ENCODE peak calls at places on chromosomes 11 and 22, in four cellular contexts. Z, A, O and G are unnamed samples.

GRCh38 chr22:24495365-24495675 is 188 bp downstream of the UPB1 start:
- DNase-seq in Z (no peak), A (no peak), O (no peak), G (no peak)

GRCh38 chr11:125517116-125517804 is 21.2 kb upstream of the FEZ1 start:
- DNase-seq in Z (peak; percentile 59), A (peak; percentile 46), O (peak; percentile 33), G (peak; percentile 32)

GRCh38 chr11:73249304-73249703 is 22.8 kb upstream of the P2RY6 start:
- DNase-seq in Z (no peak), A (no peak), O (no peak), G (no peak)

GRCh38 chr11:12388171-12388570 is 10.8 kb downstream of the PARVA start:
- DNase-seq in Z (no peak), A (no peak), O (no peak), G (no peak)

GRCh38 chr22:27075028-27075678 is 417.8 kb downstream of the MIAT start:
- DNase-seq in Z (no peak), A (no peak), O (no peak), G (no peak)

GRCh38 chr22:20011123-20011992 is 5.3 kb downstream of the ARVCF start:
- DNase-seq in Z (no peak), A (no peak), O (no peak), G (peak; percentile 70)

GRCh38 chr22:24178502-24179440 is 2.5 kb upstream of the SUSD2 start:
- DNase-seq in Z (no peak), A (no peak), O (no peak), G (peak; percentile 91)

GRCh38 chr22:28012811-28013460 is 93.9 kb upstream of the PITPNB start:
- DNase-seq in Z (no peak), A (no peak), O (no peak), G (peak; percentile 65)

GRCh38 chr11:82867495-82868082 is 32.6 kb downstream of the PRCP start:
- DNase-seq in Z (peak; percentile 65), A (peak; percentile 60), O (peak; percentile 66), G (peak; percentile 39)

GRCh38 chr11:48184452-48184851 is 32.2 kb upstream of the OR4B1 start:
- DNase-seq in Z (no peak), A (no peak), O (no peak), G (no peak)

GRCh38 chr11:64990222-64990918 is 6.4 kb downstream of the BATF2 start:
- DNase-seq in Z (no peak), A (no peak), O (no peak), G (no peak)

GRCh38 chr11:13962562-13963168 is at the start of gene SPON1:
- DNase-seq in Z (peak; percentile 33), A (peak; percentile 12), O (peak; percentile 33), G (no peak)

GRCh38 chr11:6258571-6258998 is 1.1 kb upstream of the CCKBR start:
- DNase-seq in Z (no peak), A (no peak), O (no peak), G (no peak)

GRCh38 chr11:94731921-94732601 is 36.1 kb upstream of the AMOTL1 start:
- DNase-seq in Z (peak; percentile 85), A (peak; percentile 83), O (no peak), G (peak; percentile 83)

GRCh38 chr22:37406836-37407235 is 20.4 kb downstream of the ELFN2 start:
- DNase-seq in Z (no peak), A (no peak), O (no peak), G (no peak)

GRCh38 chr11:69888671-69889076 is 69.5 kb upstream of the FGF3 start:
- DNase-seq in Z (peak; percentile 88), A (peak; percentile 35), O (no peak), G (peak; percentile 95)

GRCh38 chr11:62708423-62709261 is 1.2 kb downstream of the GNG3 start:
- DNase-seq in Z (no peak), A (no peak), O (peak; percentile 44), G (peak; percentile 89)